ENCODE peak calls at places on chromosomes 1 and 21, in four cellular contexts. S, Q, T and H are unnamed samples.

GRCh38 chr1:31366796-31367195 is 6.1 kb downstream of the FABP3 start:
- DNase-seq in Q (no peak), S (no peak), T (no peak), H (no peak)

GRCh38 chr1:17903386-17903785 is 148.3 kb downstream of the ACTL8 start:
- DNase-seq in S (no peak), T (no peak), Q (no peak), H (no peak)

GRCh38 chr1:53377438-53377841 is 49.6 kb upstream of the LRP8 start:
- DNase-seq in T (no peak), S (no peak), Q (no peak), H (peak)

GRCh38 chr1:100982783-100983182 is 42.8 kb downstream of the DPH5 start:
- DNase-seq in T (no peak), Q (no peak), S (no peak), H (no peak)

GRCh38 chr1:209747580-209748262 is 8.1 kb upstream of the TRAF3IP3 start:
- DNase-seq in T (peak), S (peak), Q (peak), H (no peak)

GRCh38 chr1:246579818-246580217 is 13.6 kb downstream of the CNST start:
- DNase-seq in Q (no peak), T (no peak), S (no peak), H (no peak)

GRCh38 chr1:32454726-32455125 is 10.1 kb upstream of the ZBTB8B start:
- DNase-seq in Q (peak), T (no peak), S (no peak), H (no peak)

GRCh38 chr1:17922833-17923232 is 167.7 kb downstream of the ACTL8 start:
- DNase-seq in Q (peak), S (no peak), T (peak), H (peak)

GRCh38 chr21:31908106-31909031 is 35.5 kb downstream of the HUNK start:
- DNase-seq in S (no peak), T (no peak), Q (no peak), H (no peak)

GRCh38 chr21:45438391-45439145 is 33.6 kb downstream of the COL18A1 start:
- DNase-seq in Q (no peak), S (no peak), T (no peak), H (no peak)

GRCh38 chr1:155976913-155977606 is 1.3 kb downstream of the ARHGEF2 start:
- DNase-seq in T (no peak), S (no peak), Q (no peak), H (no peak)

GRCh38 chr1:107250169-107250568 is 109.3 kb downstream of the NTNG1 start:
- DNase-seq in Q (peak), T (no peak), S (no peak), H (no peak)

GRCh38 chr1:2609271-2610035 is 22.9 kb downstream of the PRXL2B start:
- DNase-seq in Q (no peak), T (no peak), S (no peak), H (no peak)